ENCODE peak calls at places on chromosomes 1 and 21, in four cellular contexts. Q is kidney; R is BE2C; S is CD8-positive, alpha-beta T cell. C is an unnamed sample. For H3K9me3, the result is how much of the 10 kb centered on the place peaks cover.

GRCh38 chr1:33120436-33121231 is 39.7 kb downstream of the AZIN2 start:
- DNase-seq in Q (no peak), R (peak), S (no peak), C (no peak)

GRCh38 chr1:11056504-11056903 is 3.3 kb downstream of the SRM start:
- DNase-seq in Q (peak), R (no peak), S (no peak), C (no peak)

GRCh38 chr1:163706915-163707314 is 385.2 kb downstream of the NUF2 start:
- DNase-seq in Q (no peak), R (no peak), S (no peak), C (no peak)

GRCh38 chr1:182555493-182555892 is 33.6 kb downstream of the RNASEL start:
- DNase-seq in Q (no peak), R (no peak), S (no peak), C (no peak)

GRCh38 chr1:172940170-172940855 is 110.4 kb downstream of the TNFSF18 start:
- DNase-seq in Q (no peak), R (no peak), S (no peak), C (no peak)

GRCh38 chr21:42352433-42353095 is 1.8 kb upstream of the TFF2 start:
- DNase-seq in Q (peak), R (no peak), S (no peak), C (peak)

GRCh38 chr1:208029381-208030319 is 118.7 kb upstream of the CD34 start:
- DNase-seq in Q (peak), R (no peak), S (no peak), C (no peak)

GRCh38 chr1:16189003-16189402 is 23.4 kb downstream of the ARHGEF19 start:
- DNase-seq in Q (peak), R (no peak), S (no peak), C (no peak)

GRCh38 chr1:63199666-63200065 is 122.7 kb upstream of the FOXD3 start:
- DNase-seq in Q (no peak), R (no peak), S (no peak), C (no peak)

GRCh38 chr1:58395355-58395754 is 151.2 kb downstream of the OMA1 start:
- DNase-seq in Q (no peak), R (no peak), S (no peak), C (no peak)

GRCh38 chr21:28554660-28555475 is 437.8 kb downstream of the LTN1 start:
- DNase-seq in Q (no peak), R (no peak), S (no peak), C (no peak)

GRCh38 chr1:207672525-207673130 is 27.7 kb downstream of the CR1L start:
- DNase-seq in Q (no peak), R (no peak), S (no peak), C (no peak)

GRCh38 chr1:197173571-197174482 is 27.4 kb upstream of the ASPM start:
- DNase-seq in Q (no peak), R (no peak), S (no peak), C (no peak)

GRCh38 chr1:2815551-2815950 is 14.1 kb upstream of the TTC34 start:
- DNase-seq in Q (peak), R (no peak), S (no peak), C (no peak)
- H3K9me3 ChIP-seq in Q (under half), R (under half), S (under half), C (under half)

GRCh38 chr1:109834951-109835350 is 71.2 kb upstream of the EPS8L3 start:
- DNase-seq in Q (no peak), R (no peak), S (no peak), C (no peak)
- H3K9me3 ChIP-seq in Q (under half), R (under half), S (under half), C (under half)

GRCh38 chr21:26572026-26572425 is 1.1 kb downstream of the CYYR1 start:
- DNase-seq in Q (no peak), R (no peak), S (no peak), C (no peak)
- H3K9me3 ChIP-seq in Q (under half), R (under half), S (under half), C (under half)

GRCh38 chr1:152516082-152516481 is 1.8 kb downstream of the CRCT1 start:
- DNase-seq in Q (no peak), R (no peak), S (no peak), C (no peak)

GRCh38 chr1:152513081-152513480 is 1.2 kb upstream of the CRCT1 start:
- DNase-seq in Q (no peak), R (no peak), S (no peak), C (no peak)

GRCh38 chr1:152517237-152517811 is 3.0 kb downstream of the CRCT1 start:
- DNase-seq in Q (peak), R (no peak), S (no peak), C (peak)

GRCh38 chr1:152515454-152515823 is 1.2 kb downstream of the CRCT1 start:
- DNase-seq in Q (no peak), R (no peak), S (no peak), C (no peak)

GRCh38 chr1:152514715-152515453 is 602 bp downstream of the CRCT1 start:
- DNase-seq in Q (no peak), R (no peak), S (no peak), C (no peak)
- H3K9me3 ChIP-seq in Q (under half), R (under half), S (under half), C (under half)

GRCh38 chr1:150762559-150762958 is 3.0 kb downstream of the CTSS start:
- DNase-seq in Q (no peak), R (no peak), S (no peak), C (no peak)

GRCh38 chr1:150764617-150765090 is 924 bp downstream of the CTSS start:
- DNase-seq in Q (no peak), R (no peak), S (no peak), C (no peak)

GRCh38 chr1:150763018-150763417 is 2.6 kb downstream of the CTSS start:
- DNase-seq in Q (no peak), R (no peak), S (no peak), C (no peak)

GRCh38 chr1:150763631-150764223 is 1.9 kb downstream of the CTSS start:
- DNase-seq in Q (no peak), R (no peak), S (no peak), C (no peak)

DNA sequence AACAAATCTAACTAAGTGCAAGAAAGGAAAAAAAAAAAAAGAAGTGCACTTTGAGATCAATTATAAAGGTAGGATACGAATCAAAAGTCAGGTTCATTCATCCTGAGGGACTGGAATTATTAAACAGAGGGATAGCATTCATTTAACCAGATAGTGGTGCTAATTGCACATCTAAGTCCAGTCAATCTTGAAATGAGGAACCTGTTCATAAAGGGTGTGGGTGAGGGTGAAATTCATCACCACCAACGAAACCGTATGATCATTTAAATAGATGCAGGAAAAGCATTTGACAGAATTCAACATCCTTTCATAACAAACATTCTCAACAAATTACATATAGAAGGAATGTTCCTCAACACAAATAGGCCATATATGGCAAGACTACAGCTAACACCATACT is 5.6 kb downstream of the CTSS start:
- DNase-seq in Q (no peak), R (no peak), S (no peak), C (no peak)
- H3K9me3 ChIP-seq in Q (under half), R (under half), S (under half), C (under half)

GRCh38 chr1:232751393-232752140 is 53.6 kb upstream of the MAP10 start:
- DNase-seq in Q (no peak), R (no peak), S (no peak), C (no peak)
- H3K9me3 ChIP-seq in Q (under half), R (under half), S (under half), C (under half)

GRCh38 chr1:226958300-226958699 is 18.2 kb downstream of the COQ8A start:
- DNase-seq in Q (peak), R (no peak), S (no peak), C (peak)
- H3K9me3 ChIP-seq in Q (under half), R (under half), S (under half), C (under half)

GRCh38 chr1:60622486-60622885 is 459.9 kb upstream of the NFIA start:
- DNase-seq in Q (no peak), R (no peak), S (no peak), C (no peak)
- H3K9me3 ChIP-seq in Q (under half), R (under half), S (under half), C (under half)

GRCh38 chr1:205504311-205505075 is at the start of gene CDK18:
- DNase-seq in Q (peak), R (peak), S (peak), C (peak)
- H3K9me3 ChIP-seq in Q (under half), R (under half), S (under half), C (under half)

GRCh38 chr21:44414291-44415072 is 40.8 kb upstream of the LRRC3 start:
- DNase-seq in Q (peak), R (peak), S (no peak), C (peak)

GRCh38 chr21:44418108-44418875 is 37.0 kb upstream of the LRRC3 start:
- DNase-seq in Q (peak), R (no peak), S (no peak), C (peak)

GRCh38 chr21:44413566-44414290 is 41.6 kb upstream of the LRRC3 start:
- DNase-seq in Q (peak), R (no peak), S (no peak), C (no peak)

GRCh38 chr21:44415073-44416025 is 40.0 kb upstream of the LRRC3 start:
- DNase-seq in Q (peak), R (no peak), S (no peak), C (no peak)

DNA sequence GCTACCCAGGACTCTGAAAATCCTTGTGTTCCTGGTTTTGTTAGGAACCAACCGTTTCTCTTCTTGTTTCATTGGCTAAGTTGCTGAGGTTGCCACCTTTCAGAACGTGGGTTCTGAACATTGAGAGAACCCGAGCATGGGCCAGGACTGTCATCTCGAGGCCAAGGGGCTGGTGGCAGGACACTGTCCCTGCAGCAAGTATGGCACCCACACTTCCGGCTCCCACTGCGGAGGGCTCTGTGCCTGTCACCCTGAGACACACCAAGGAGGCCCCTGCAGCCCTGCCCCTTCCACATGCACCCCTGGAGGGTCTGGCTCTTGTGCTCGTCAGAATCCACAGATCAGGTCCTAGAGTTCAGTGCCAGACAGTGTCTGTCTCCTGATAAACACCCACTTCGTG is 39.1 kb upstream of the LRRC3 start:
- DNase-seq in Q (peak), R (no peak), S (no peak), C (no peak)
- H3K9me3 ChIP-seq in Q (under half), R (under half), S (under half), C (under half)